ENCODE peak calls at places on chromosomes 4 and X, in four cellular contexts. B is ovary, H is right lobe of liver, V is keratinocyte. T is an unnamed sample.

GRCh38 chrX:43644124-43644701 is 11.9 kb upstream of the MAOA start:
- DNase-seq in B (no peak), H (no peak), V (peak), T (no peak)

GRCh38 chr4:65007841-65008439 is 598.7 kb upstream of the TECRL start:
- DNase-seq in B (no peak), H (no peak), V (no peak), T (no peak)

GRCh38 chrX:140495739-140496138 is 9.1 kb downstream of the SOX3 start:
- DNase-seq in B (no peak), H (no peak), V (no peak), T (no peak)

GRCh38 chr4:8414377-8414776 is 26.1 kb downstream of the ACOX3 start:
- DNase-seq in B (no peak), H (no peak), V (no peak), T (no peak)

GRCh38 chrX:38754102-38754790 is 47.0 kb upstream of the MID1IP1 start:
- DNase-seq in B (peak), H (no peak), V (peak), T (no peak)

GRCh38 chr4:66091801-66092200 is 421.5 kb upstream of the EPHA5 start:
- DNase-seq in B (no peak), H (no peak), V (no peak), T (no peak)

GRCh38 chr4:139175647-139176298 is 1.2 kb downstream of the ELF2 start:
- DNase-seq in B (no peak), H (no peak), V (no peak), T (no peak)

GRCh38 chrX:56289449-56289848 is 57.3 kb downstream of the KLF8 start:
- DNase-seq in B (no peak), H (no peak), V (no peak), T (no peak)

GRCh38 chrX:41273638-41274037 is 60.3 kb upstream of the DDX3X start:
- DNase-seq in B (no peak), H (no peak), V (no peak), T (no peak)

GRCh38 chr4:188107931-188108843 is 1.2 kb downstream of the TRIML2 start:
- DNase-seq in B (no peak), H (no peak), V (no peak), T (no peak)

GRCh38 chr4:69383281-69383680 is 103.0 kb downstream of the UGT2B28 start:
- DNase-seq in B (no peak), H (no peak), V (no peak), T (no peak)

GRCh38 chr4:142211444-142211843 is 575.1 kb downstream of the IL15 start:
- DNase-seq in B (no peak), H (no peak), V (no peak), T (no peak)
- TF ChIP-seq CTCF in B (no peak), H (no peak), V (no peak), T (no peak)

DNA sequence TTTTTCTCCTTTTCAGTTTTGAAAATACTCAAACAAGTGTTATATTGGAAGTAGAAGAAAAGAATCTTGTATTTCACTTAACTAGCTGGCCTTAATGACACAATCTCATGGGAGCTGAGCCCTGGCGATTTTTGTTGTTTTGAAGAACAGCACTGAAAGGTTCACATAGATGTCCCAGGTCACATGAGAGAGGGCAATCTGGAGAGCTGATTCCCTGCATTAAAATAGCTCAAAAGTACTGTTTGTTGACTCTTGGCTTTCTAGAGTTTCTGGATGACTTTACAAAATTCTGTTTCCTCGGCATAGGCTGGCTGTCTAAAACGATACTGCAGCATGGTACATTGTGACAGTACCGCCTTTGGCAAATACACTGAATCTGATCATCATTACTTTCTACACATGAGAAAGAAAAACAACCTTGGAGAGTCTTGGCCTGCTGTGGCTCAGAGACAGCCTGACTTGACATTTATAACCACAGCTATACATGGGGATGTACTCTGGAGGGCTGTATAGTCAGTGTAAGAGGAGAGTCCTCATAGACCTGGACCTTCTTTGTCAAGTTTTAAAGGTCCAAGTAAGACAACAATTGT is 119.8 kb upstream of the PDLIM3 start:
- DNase-seq in B (no peak), H (no peak), V (no peak), T (no peak)
- H3K4me3 ChIP-seq in B (no peak), H (no peak), V (no peak), T (no peak)

GRCh38 chrX:46180258-46180687 is 364.9 kb downstream of the ZNF674 start:
- DNase-seq in B (no peak), H (no peak), V (no peak), T (peak)
- TF ChIP-seq CTCF in B (no peak), H (no peak), V (no peak), T (no peak)

GRCh38 chr4:48193921-48194320 is 59.9 kb upstream of the TXK start:
- DNase-seq in B (no peak), H (no peak), V (no peak), T (no peak)

GRCh38 chr4:48194986-48195773 is 61.1 kb upstream of the TXK start:
- DNase-seq in B (no peak), H (no peak), V (no peak), T (no peak)

GRCh38 chr4:48197643-48198237 is 63.7 kb upstream of the TXK start:
- DNase-seq in B (no peak), H (no peak), V (no peak), T (no peak)

GRCh38 chr4:48195853-48196252 is 61.8 kb upstream of the TXK start:
- DNase-seq in B (no peak), H (no peak), V (no peak), T (no peak)

GRCh38 chr4:48196758-48197504 is 62.9 kb upstream of the TXK start:
- DNase-seq in B (no peak), H (no peak), V (no peak), T (no peak)
- H3K4me3 ChIP-seq in B (no peak), H (no peak), V (no peak), T (no peak)